ENCODE peak calls at places on chromosomes 3 and 15, in eight cellular contexts. B is aorta; S is foreskin fibroblast; D is DMS 273 treated with DMSO at 0.1 percent for 48 hours; F is tibial artery; Y is effector memory CD4-positive, alpha-beta T cell; A is T-helper 1 cell; P is fibroblast of mammary gland. N is an unnamed sample.

GRCh38 chr3:189202583-189202982 is 30.8 kb downstream of the TPRG1 start:
- DNase-seq in F (no peak), B (peak; percentile 54), S (no peak), P (no peak), A (no peak), D (no peak), Y (no peak), N (no peak)

GRCh38 chr3:106281231-106281630 is 412.4 kb upstream of the CBLB start:
- DNase-seq in Y (no peak), B (no peak), S (peak; percentile 33), D (peak; percentile 95), F (no peak), P (no peak), A (no peak), N (no peak)

GRCh38 chr3:147419731-147420360 is 10.7 kb downstream of the ZIC1 start:
- DNase-seq in D (no peak), F (no peak), P (no peak), S (no peak), B (no peak), Y (no peak), A (no peak), N (no peak)

GRCh38 chr3:42254566-42254965 is 11.4 kb downstream of the CCK start:
- DNase-seq in D (no peak), P (no peak), S (peak; percentile 61), F (no peak), A (no peak), Y (no peak), B (no peak), N (no peak)

GRCh38 chr3:52021869-52022268 is 26.2 kb upstream of the RPL29 start:
- DNase-seq in F (peak; percentile 42), D (no peak), S (no peak), Y (no peak), B (peak; percentile 86), P (no peak), A (no peak), N (no peak)

GRCh38 chr3:13015286-13016082 is 57.7 kb downstream of the IQSEC1 start:
- DNase-seq in Y (peak; percentile 41), P (no peak), D (no peak), B (peak; percentile 82), A (peak; percentile 90), S (no peak), F (no peak), N (no peak)

GRCh38 chr15:73740152-73741048 is 12.8 kb downstream of the INSYN1 start:
- DNase-seq in Y (no peak), F (no peak), D (no peak), B (no peak), A (no peak), P (no peak), S (no peak), N (no peak)

GRCh38 chr3:48784426-48785120 is 63.1 kb downstream of the PRKAR2A start:
- DNase-seq in B (no peak), F (no peak), Y (no peak), P (peak; percentile 56), D (no peak), S (peak; percentile 41), A (no peak), N (peak; percentile 35)

GRCh38 chr15:43376017-43376705 is 5.3 kb downstream of the TUBGCP4 start:
- DNase-seq in P (peak; percentile 45), B (no peak), A (peak; percentile 34), D (no peak), F (no peak), Y (no peak), S (peak; percentile 64), N (no peak)

GRCh38 chr15:39417766-39418165 is 163.1 kb upstream of the THBS1 start:
- DNase-seq in D (no peak), S (no peak), F (no peak), P (no peak), A (no peak), Y (no peak), B (no peak), N (no peak)

N was measured in skeletal muscle cell.